ENCODE peak calls at places on chromosomes 16 and 17, in six cellular contexts. Y is mesenchymal stem cell, G is neuronal stem cell, A is H9, P is IMR-90, O is H1. R is an unnamed sample. For H3K4me1, the result is how much of the 10 kb centered on the place peaks cover.

GRCh38 chr17:77468897-77469296 is 328.1 kb downstream of the SEC14L1 start:
- DNase-seq in Y (no peak), G (no peak), A (no peak), P (no peak), O (no peak), R (no peak)

GRCh38 chr17:35291802-35292201 is 48.9 kb downstream of the SLFN5 start:
- DNase-seq in Y (no peak), G (no peak), A (no peak), P (peak), O (no peak), R (peak)

GRCh38 chr16:6081320-6081976 is 983.9 kb upstream of the EEF2KMT start:
- DNase-seq in Y (no peak), G (peak), A (peak), P (no peak), O (peak), R (no peak)

GRCh38 chr16:47873434-47873833 is 282.4 kb downstream of the ABCC12 start:
- DNase-seq in Y (no peak), G (no peak), A (no peak), P (no peak), O (no peak), R (no peak)

GRCh38 chr16:14061732-14062259 is 9.3 kb upstream of the MRTFB start:
- DNase-seq in Y (no peak), G (no peak), A (no peak), P (no peak), O (no peak), R (no peak)

GRCh38 chr16:610513-611381 is 20.0 kb upstream of the WFIKKN1 start:
- DNase-seq in Y (no peak), G (no peak), A (peak), P (no peak), O (peak), R (peak)

GRCh38 chr17:2016494-2016893 is 8.6 kb downstream of the RTN4RL1 start:
- DNase-seq in Y (no peak), G (no peak), A (no peak), P (no peak), O (no peak), R (no peak)

GRCh38 chr17:12070561-12070960 is 49.9 kb downstream of the MAP2K4 start:
- DNase-seq in Y (peak), G (no peak), A (no peak), P (peak), O (no peak), R (peak)

GRCh38 chr16:85089485-85089884 is 22.8 kb downstream of the CIBAR2 start:
- DNase-seq in Y (no peak), G (no peak), A (no peak), P (no peak), O (no peak), R (peak)

GRCh38 chr17:55487727-55488436 is 23.4 kb downstream of the SMIM36 start:
- DNase-seq in Y (peak), G (no peak), A (no peak), P (no peak), O (no peak), R (no peak)

GRCh38 chr17:2399572-2400473 is 1.0 kb downstream of the MNT start:
- DNase-seq in Y (peak), G (peak), A (peak), P (peak), O (peak), R (peak)

GRCh38 chr17:36104601-36105000 is 974 bp downstream of the CCL4 start:
- DNase-seq in Y (no peak), G (no peak), A (peak), P (no peak), O (no peak), R (no peak)

GRCh38 chr17:68719431-68719830 is 118.3 kb upstream of the FAM20A start:
- DNase-seq in Y (no peak), G (no peak), A (no peak), P (no peak), O (no peak), R (no peak)

GRCh38 chr17:52148969-52149351 is 9.6 kb downstream of the CA10 start:
- DNase-seq in Y (peak), G (no peak), A (no peak), P (no peak), O (no peak), R (no peak)

GRCh38 chr16:79001156-79001997 is 599.2 kb downstream of the MAF start:
- DNase-seq in Y (no peak), G (peak), A (no peak), P (no peak), O (no peak), R (no peak)

GRCh38 chr16:72530434-72530833 is 358.5 kb upstream of the PMFBP1 start:
- DNase-seq in Y (peak), G (no peak), A (no peak), P (peak), O (no peak), R (peak)

GRCh38 chr17:35726609-35727460 is 4.6 kb upstream of the RASL10B start:
- DNase-seq in Y (peak), G (no peak), A (peak), P (peak), O (peak), R (peak)

GRCh38 chr16:49463529-49463928 is 89.9 kb downstream of the C16orf78 start:
- DNase-seq in Y (no peak), G (peak), A (peak), P (no peak), O (peak), R (no peak)

GRCh38 chr17:2885751-2886150 is 89.5 kb downstream of the RAP1GAP2 start:
- DNase-seq in Y (no peak), G (no peak), A (no peak), P (no peak), O (no peak), R (no peak)

DNA sequence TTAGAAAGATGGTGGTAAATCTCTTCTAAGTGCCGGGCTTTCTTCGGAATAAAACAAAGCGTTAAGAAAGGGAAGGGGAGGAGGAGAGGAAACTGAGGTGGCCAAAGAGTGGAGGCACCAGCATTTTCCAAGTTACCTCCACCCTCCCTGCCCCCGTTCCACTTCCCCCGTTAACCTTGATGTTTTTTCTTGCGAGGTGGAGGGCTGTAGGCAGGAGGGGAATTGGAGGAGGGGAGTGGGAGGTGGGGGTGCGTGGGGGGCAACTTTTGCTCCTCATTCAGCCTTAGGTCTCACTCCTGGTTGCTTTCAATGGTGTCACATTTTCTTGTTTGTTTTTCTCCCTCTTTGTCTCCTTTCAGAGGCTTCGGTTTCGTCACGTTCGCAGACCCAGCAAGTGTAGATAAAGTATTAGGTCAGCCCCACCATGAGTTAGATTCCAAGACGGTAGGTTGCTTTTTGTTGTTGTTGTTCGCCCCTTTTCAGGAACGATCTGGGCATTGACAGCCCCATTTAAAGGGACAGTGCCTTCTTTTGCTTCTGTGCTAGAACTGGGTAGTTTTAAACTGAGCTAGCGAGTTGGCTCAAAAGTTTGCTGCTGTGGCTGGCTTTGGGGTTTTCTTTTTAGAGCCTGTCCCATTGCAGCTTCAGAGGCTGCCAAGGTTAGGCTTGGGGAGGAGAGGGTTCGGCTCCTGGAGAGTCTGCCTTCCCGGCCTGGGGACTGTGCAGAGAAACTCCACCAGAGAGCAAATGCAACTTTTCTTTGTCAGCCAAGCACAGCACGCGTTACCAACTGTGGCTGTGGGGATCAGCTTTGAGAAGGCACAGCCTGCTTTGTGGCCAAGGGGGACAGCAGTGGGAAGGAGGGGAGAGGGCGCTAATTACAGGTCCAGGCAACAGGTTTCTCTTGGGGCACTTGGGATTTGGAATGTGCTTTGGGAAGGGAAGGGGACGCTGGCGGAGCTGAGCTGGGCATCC is 1.9 kb downstream of the MSI2 start:
- DNase-seq in Y (peak), G (peak), A (no peak), P (no peak), O (peak), R (peak)
- H2AFZ ChIP-seq in Y (no peak), G (peak), A (no peak), P (peak), O (no peak), R (no peak)

GRCh38 chr17:49634487-49634865 is 43.4 kb downstream of the SPOP start:
- DNase-seq in Y (no peak), G (no peak), A (no peak), P (no peak), O (no peak), R (no peak)
- H3K4me1 ChIP-seq in Y (under half), G (under half), A (under half), P (under half), O (under half), R (under half)

DNA sequence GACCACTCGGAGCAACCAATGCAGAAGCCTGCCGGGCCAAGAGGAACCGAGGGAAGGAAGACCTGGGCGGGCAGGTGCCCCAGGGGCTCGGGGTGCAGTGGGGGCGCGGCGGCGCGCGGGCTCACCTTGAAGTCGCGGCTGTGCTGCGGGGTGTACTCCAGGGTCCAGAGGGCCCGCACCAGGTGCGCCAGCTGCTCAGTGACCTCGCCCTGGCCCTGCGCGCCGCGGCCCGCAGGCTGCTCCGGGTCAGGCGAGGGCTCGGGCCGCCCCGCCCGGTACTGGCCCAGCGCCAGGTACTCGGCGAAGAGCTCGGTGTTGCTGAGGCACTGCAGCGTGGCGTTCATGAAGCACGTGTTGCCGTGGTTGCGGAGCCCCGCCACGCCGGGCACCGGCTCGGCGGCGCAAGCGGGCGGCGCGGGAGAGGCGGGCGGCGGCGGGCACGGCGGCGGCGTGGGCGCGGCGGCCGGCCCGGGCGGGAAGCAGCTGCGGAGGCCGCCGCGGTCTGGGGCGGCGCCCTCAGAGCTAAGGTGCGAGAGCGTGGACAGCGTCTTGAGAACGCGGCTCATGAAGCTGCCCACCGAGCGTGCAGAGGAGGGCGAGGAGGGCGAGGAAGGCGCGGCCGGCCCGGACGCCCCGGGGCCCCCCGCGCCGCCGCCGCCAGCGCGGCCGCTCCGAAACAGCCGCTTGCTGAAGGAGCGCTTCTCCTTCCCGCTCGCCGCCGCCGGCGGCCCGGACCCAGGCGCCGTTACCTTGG is 562 bp downstream of the USP31 start:
- DNase-seq in Y (peak), G (peak), A (peak), P (peak), O (peak), R (peak)
- H3K18ac ChIP-seq in Y (peak), G (peak), A (no peak), P (no peak), O (peak), R (peak)

GRCh38 chr17:40063034-40063765 is 435 bp downstream of the THRA start:
- DNase-seq in Y (peak), G (no peak), A (peak), P (no peak), O (peak), R (no peak)
- H2AFZ ChIP-seq in Y (peak), G (peak), A (no peak), P (peak), O (no peak), R (peak)

GRCh38 chr17:41775394-41776226 is 10.9 kb downstream of the JUP start:
- DNase-seq in Y (no peak), G (peak), A (peak), P (no peak), O (peak), R (no peak)
- H3K4me1 ChIP-seq in Y (half or more), G (under half), A (under half), P (under half), O (under half), R (half or more)

DNA sequence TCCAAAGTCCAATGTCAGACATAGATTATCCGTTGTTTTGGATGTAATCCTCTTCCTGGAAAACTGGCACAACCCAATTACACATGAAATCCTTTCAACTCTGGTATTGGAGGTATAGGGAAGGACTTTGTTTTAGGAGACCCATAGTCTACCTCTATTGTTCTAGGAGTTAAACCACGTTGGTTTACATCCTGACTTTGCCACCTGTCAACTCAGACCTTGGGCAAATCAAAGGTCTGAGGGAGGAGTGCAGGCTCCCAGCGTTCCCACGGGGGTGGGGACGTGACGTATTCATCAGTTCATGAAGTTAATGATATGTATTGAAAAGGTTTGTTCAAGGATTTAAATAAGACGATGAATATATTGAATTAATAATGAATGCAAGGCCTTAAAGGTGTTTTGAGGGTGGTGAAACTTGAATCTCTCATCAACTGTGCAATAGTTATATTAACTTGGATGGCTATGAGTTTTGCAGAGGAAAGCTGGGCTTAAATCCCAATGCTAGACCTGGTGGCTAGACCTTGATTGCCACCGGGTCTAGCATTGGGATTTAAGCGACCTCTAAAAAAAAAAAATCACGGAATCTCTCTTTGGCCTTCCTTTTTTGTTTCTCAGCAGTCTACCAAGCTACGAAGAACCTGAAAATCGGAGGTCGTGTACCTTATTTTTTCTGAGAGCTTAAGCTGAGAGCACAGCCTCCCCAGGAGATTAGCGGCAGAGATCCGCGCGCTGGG is 744 bp upstream of the NF1 start:
- DNase-seq in Y (no peak), G (no peak), A (no peak), P (no peak), O (no peak), R (no peak)
- H3K18ac ChIP-seq in Y (no peak), G (no peak), A (no peak), P (no peak), O (peak), R (no peak)